ENCODE peak calls at places on chromosomes 13 and 19, in ten cellular contexts. One of them, this sample, is unnamed.

GRCh38 chr19:29873024-29873800 is 61.4 kb downstream of the CCNE1 start:
- DNase-seq in mesendoderm: peak
- DNase-seq in uterus: peak
- DNase-seq in AG20443: peak
- DNase-seq in non-pigmented ciliary epithelial cell: no peak
- DNase-seq in NCI-H1105 treated with DMSO at 0.1 percent for 48 hours: peak
- DNase-seq in activated naive CD4-positive, alpha-beta T cell treated with anti-CD3 and anti-CD28 coated beads, Interleukin-2, amount 50 U/mL, for 16 hours: peak
- DNase-seq in posterior cingulate gyrus: peak
- DNase-seq in ELR: peak
- DNase-seq in COR-L47: no peak
- DNase-seq in this sample: peak

GRCh38 chr19:1104452-1105216 is 840 bp downstream of the GPX4 start:
- DNase-seq in activated naive CD4-positive, alpha-beta T cell treated with anti-CD3 and anti-CD28 coated beads, Interleukin-2, amount 50 U/mL, for 16 hours: peak
- DNase-seq in non-pigmented ciliary epithelial cell: no peak
- DNase-seq in COR-L47: peak
- DNase-seq in mesendoderm: peak
- DNase-seq in ELR: peak
- DNase-seq in NCI-H1105 treated with DMSO at 0.1 percent for 48 hours: peak
- DNase-seq in AG20443: peak
- DNase-seq in posterior cingulate gyrus: peak
- DNase-seq in uterus: peak
- DNase-seq in this sample: peak

GRCh38 chr19:12365372-12366162 is at the start of gene ZNF442:
- DNase-seq in non-pigmented ciliary epithelial cell: peak
- DNase-seq in posterior cingulate gyrus: peak
- DNase-seq in mesendoderm: peak
- DNase-seq in AG20443: peak
- DNase-seq in activated naive CD4-positive, alpha-beta T cell treated with anti-CD3 and anti-CD28 coated beads, Interleukin-2, amount 50 U/mL, for 16 hours: peak
- DNase-seq in ELR: peak
- DNase-seq in COR-L47: peak
- DNase-seq in NCI-H1105 treated with DMSO at 0.1 percent for 48 hours: peak
- DNase-seq in uterus: peak
- DNase-seq in this sample: peak

GRCh38 chr13:44331446-44331845 is 42.2 kb upstream of the SERP2 start:
- DNase-seq in NCI-H1105 treated with DMSO at 0.1 percent for 48 hours: no peak
- DNase-seq in mesendoderm: no peak
- DNase-seq in posterior cingulate gyrus: no peak
- DNase-seq in activated naive CD4-positive, alpha-beta T cell treated with anti-CD3 and anti-CD28 coated beads, Interleukin-2, amount 50 U/mL, for 16 hours: no peak
- DNase-seq in ELR: no peak
- DNase-seq in AG20443: no peak
- DNase-seq in uterus: no peak
- DNase-seq in COR-L47: no peak
- DNase-seq in non-pigmented ciliary epithelial cell: no peak
- DNase-seq in this sample: no peak

GRCh38 chr13:50676602-50677001 is 166.9 kb downstream of the DLEU7 start:
- DNase-seq in activated naive CD4-positive, alpha-beta T cell treated with anti-CD3 and anti-CD28 coated beads, Interleukin-2, amount 50 U/mL, for 16 hours: no peak
- DNase-seq in non-pigmented ciliary epithelial cell: peak
- DNase-seq in AG20443: peak
- DNase-seq in uterus: no peak
- DNase-seq in COR-L47: no peak
- DNase-seq in mesendoderm: peak
- DNase-seq in posterior cingulate gyrus: no peak
- DNase-seq in ELR: peak
- DNase-seq in NCI-H1105 treated with DMSO at 0.1 percent for 48 hours: no peak
- DNase-seq in this sample: peak

GRCh38 chr13:75790198-75790970 is 154.3 kb downstream of the LMO7 start:
- DNase-seq in ELR: no peak
- DNase-seq in activated naive CD4-positive, alpha-beta T cell treated with anti-CD3 and anti-CD28 coated beads, Interleukin-2, amount 50 U/mL, for 16 hours: no peak
- DNase-seq in AG20443: no peak
- DNase-seq in mesendoderm: no peak
- DNase-seq in NCI-H1105 treated with DMSO at 0.1 percent for 48 hours: no peak
- DNase-seq in uterus: no peak
- DNase-seq in COR-L47: no peak
- DNase-seq in non-pigmented ciliary epithelial cell: no peak
- DNase-seq in posterior cingulate gyrus: no peak
- DNase-seq in this sample: no peak

GRCh38 chr19:995051-995827 is 5.0 kb upstream of the GRIN3B start:
- DNase-seq in non-pigmented ciliary epithelial cell: no peak
- DNase-seq in NCI-H1105 treated with DMSO at 0.1 percent for 48 hours: peak
- DNase-seq in posterior cingulate gyrus: no peak
- DNase-seq in uterus: no peak
- DNase-seq in mesendoderm: no peak
- DNase-seq in AG20443: no peak
- DNase-seq in COR-L47: no peak
- DNase-seq in activated naive CD4-positive, alpha-beta T cell treated with anti-CD3 and anti-CD28 coated beads, Interleukin-2, amount 50 U/mL, for 16 hours: no peak
- DNase-seq in ELR: no peak
- DNase-seq in this sample: no peak

GRCh38 chr13:62887046-62887445 is 1471.4 kb upstream of the PCDH20 start:
- DNase-seq in non-pigmented ciliary epithelial cell: no peak
- DNase-seq in COR-L47: no peak
- DNase-seq in NCI-H1105 treated with DMSO at 0.1 percent for 48 hours: no peak
- DNase-seq in uterus: no peak
- DNase-seq in posterior cingulate gyrus: no peak
- DNase-seq in AG20443: no peak
- DNase-seq in mesendoderm: no peak
- DNase-seq in activated naive CD4-positive, alpha-beta T cell treated with anti-CD3 and anti-CD28 coated beads, Interleukin-2, amount 50 U/mL, for 16 hours: no peak
- DNase-seq in ELR: no peak
- DNase-seq in this sample: no peak

GRCh38 chr13:60226507-60226906 is 62.8 kb upstream of the DIAPH3 start:
- DNase-seq in mesendoderm: peak
- DNase-seq in activated naive CD4-positive, alpha-beta T cell treated with anti-CD3 and anti-CD28 coated beads, Interleukin-2, amount 50 U/mL, for 16 hours: no peak
- DNase-seq in AG20443: peak
- DNase-seq in non-pigmented ciliary epithelial cell: no peak
- DNase-seq in NCI-H1105 treated with DMSO at 0.1 percent for 48 hours: no peak
- DNase-seq in posterior cingulate gyrus: no peak
- DNase-seq in uterus: no peak
- DNase-seq in COR-L47: peak
- DNase-seq in ELR: peak
- DNase-seq in this sample: no peak

GRCh38 chr19:35816846-35817245 is 4.2 kb upstream of the PRODH2 start:
- DNase-seq in non-pigmented ciliary epithelial cell: no peak
- DNase-seq in posterior cingulate gyrus: no peak
- DNase-seq in NCI-H1105 treated with DMSO at 0.1 percent for 48 hours: no peak
- DNase-seq in mesendoderm: no peak
- DNase-seq in AG20443: no peak
- DNase-seq in activated naive CD4-positive, alpha-beta T cell treated with anti-CD3 and anti-CD28 coated beads, Interleukin-2, amount 50 U/mL, for 16 hours: no peak
- DNase-seq in uterus: no peak
- DNase-seq in COR-L47: no peak
- DNase-seq in ELR: no peak
- DNase-seq in this sample: no peak

GRCh38 chr13:25689539-25689938 is 317.8 kb downstream of the ATP8A2 start:
- DNase-seq in activated naive CD4-positive, alpha-beta T cell treated with anti-CD3 and anti-CD28 coated beads, Interleukin-2, amount 50 U/mL, for 16 hours: no peak
- DNase-seq in uterus: no peak
- DNase-seq in COR-L47: no peak
- DNase-seq in non-pigmented ciliary epithelial cell: no peak
- DNase-seq in ELR: no peak
- DNase-seq in mesendoderm: no peak
- DNase-seq in posterior cingulate gyrus: no peak
- DNase-seq in NCI-H1105 treated with DMSO at 0.1 percent for 48 hours: no peak
- DNase-seq in AG20443: no peak
- DNase-seq in this sample: no peak

GRCh38 chr13:30744056-30744684 is 8.8 kb downstream of the ALOX5AP start:
- DNase-seq in COR-L47: no peak
- DNase-seq in AG20443: no peak
- DNase-seq in posterior cingulate gyrus: no peak
- DNase-seq in mesendoderm: no peak
- DNase-seq in NCI-H1105 treated with DMSO at 0.1 percent for 48 hours: no peak
- DNase-seq in non-pigmented ciliary epithelial cell: no peak
- DNase-seq in ELR: peak
- DNase-seq in activated naive CD4-positive, alpha-beta T cell treated with anti-CD3 and anti-CD28 coated beads, Interleukin-2, amount 50 U/mL, for 16 hours: peak
- DNase-seq in uterus: peak
- DNase-seq in this sample: peak

GRCh38 chr13:112056739-112057433 is 10.1 kb upstream of the SOX1 start:
- DNase-seq in AG20443: no peak
- DNase-seq in activated naive CD4-positive, alpha-beta T cell treated with anti-CD3 and anti-CD28 coated beads, Interleukin-2, amount 50 U/mL, for 16 hours: no peak
- DNase-seq in posterior cingulate gyrus: no peak
- DNase-seq in uterus: no peak
- DNase-seq in NCI-H1105 treated with DMSO at 0.1 percent for 48 hours: peak
- DNase-seq in COR-L47: no peak
- DNase-seq in mesendoderm: no peak
- DNase-seq in ELR: no peak
- DNase-seq in non-pigmented ciliary epithelial cell: no peak
- DNase-seq in this sample: no peak

GRCh38 chr13:112931028-112931934 is 37.7 kb upstream of the MCF2L start:
- DNase-seq in uterus: no peak
- DNase-seq in ELR: peak
- DNase-seq in AG20443: peak
- DNase-seq in mesendoderm: peak
- DNase-seq in COR-L47: peak
- DNase-seq in NCI-H1105 treated with DMSO at 0.1 percent for 48 hours: peak
- DNase-seq in activated naive CD4-positive, alpha-beta T cell treated with anti-CD3 and anti-CD28 coated beads, Interleukin-2, amount 50 U/mL, for 16 hours: no peak
- DNase-seq in posterior cingulate gyrus: peak
- DNase-seq in non-pigmented ciliary epithelial cell: peak
- DNase-seq in this sample: no peak

GRCh38 chr13:25286308-25286968 is 850 bp downstream of the MTMR6 start:
- DNase-seq in mesendoderm: peak
- DNase-seq in ELR: peak
- DNase-seq in AG20443: peak
- DNase-seq in COR-L47: no peak
- DNase-seq in uterus: no peak
- DNase-seq in posterior cingulate gyrus: peak
- DNase-seq in NCI-H1105 treated with DMSO at 0.1 percent for 48 hours: peak
- DNase-seq in non-pigmented ciliary epithelial cell: no peak
- DNase-seq in activated naive CD4-positive, alpha-beta T cell treated with anti-CD3 and anti-CD28 coated beads, Interleukin-2, amount 50 U/mL, for 16 hours: no peak
- DNase-seq in this sample: peak

GRCh38 chr13:27918041-27918917 is 1.5 kb upstream of the PDX1 start:
- DNase-seq in non-pigmented ciliary epithelial cell: no peak
- DNase-seq in uterus: no peak
- DNase-seq in mesendoderm: no peak
- DNase-seq in posterior cingulate gyrus: no peak
- DNase-seq in COR-L47: no peak
- DNase-seq in activated naive CD4-positive, alpha-beta T cell treated with anti-CD3 and anti-CD28 coated beads, Interleukin-2, amount 50 U/mL, for 16 hours: no peak
- DNase-seq in AG20443: no peak
- DNase-seq in NCI-H1105 treated with DMSO at 0.1 percent for 48 hours: no peak
- DNase-seq in ELR: no peak
- DNase-seq in this sample: no peak

GRCh38 chr13:64339373-64340063 is 2890.6 kb downstream of the PCDH9 start:
- DNase-seq in uterus: no peak
- DNase-seq in mesendoderm: no peak
- DNase-seq in AG20443: no peak
- DNase-seq in COR-L47: no peak
- DNase-seq in ELR: no peak
- DNase-seq in NCI-H1105 treated with DMSO at 0.1 percent for 48 hours: no peak
- DNase-seq in non-pigmented ciliary epithelial cell: no peak
- DNase-seq in posterior cingulate gyrus: no peak
- DNase-seq in activated naive CD4-positive, alpha-beta T cell treated with anti-CD3 and anti-CD28 coated beads, Interleukin-2, amount 50 U/mL, for 16 hours: no peak
- DNase-seq in this sample: no peak

GRCh38 chr13:95624020-95624419 is 20.5 kb downstream of the DZIP1 start:
- DNase-seq in COR-L47: peak
- DNase-seq in non-pigmented ciliary epithelial cell: no peak
- DNase-seq in uterus: peak
- DNase-seq in activated naive CD4-positive, alpha-beta T cell treated with anti-CD3 and anti-CD28 coated beads, Interleukin-2, amount 50 U/mL, for 16 hours: no peak
- DNase-seq in AG20443: peak
- DNase-seq in ELR: peak
- DNase-seq in posterior cingulate gyrus: no peak
- DNase-seq in NCI-H1105 treated with DMSO at 0.1 percent for 48 hours: peak
- DNase-seq in mesendoderm: peak
- DNase-seq in this sample: peak

GRCh38 chr13:33285420-33286124 is at the start of gene STARD13:
- DNase-seq in NCI-H1105 treated with DMSO at 0.1 percent for 48 hours: peak
- DNase-seq in non-pigmented ciliary epithelial cell: peak
- DNase-seq in activated naive CD4-positive, alpha-beta T cell treated with anti-CD3 and anti-CD28 coated beads, Interleukin-2, amount 50 U/mL, for 16 hours: no peak
- DNase-seq in mesendoderm: peak
- DNase-seq in COR-L47: no peak
- DNase-seq in posterior cingulate gyrus: peak
- DNase-seq in ELR: peak
- DNase-seq in uterus: peak
- DNase-seq in AG20443: peak
- DNase-seq in this sample: peak

GRCh38 chr13:85541476-85541875 is 257.7 kb downstream of the SLITRK6 start:
- DNase-seq in ELR: no peak
- DNase-seq in activated naive CD4-positive, alpha-beta T cell treated with anti-CD3 and anti-CD28 coated beads, Interleukin-2, amount 50 U/mL, for 16 hours: no peak
- DNase-seq in AG20443: no peak
- DNase-seq in COR-L47: no peak
- DNase-seq in uterus: no peak
- DNase-seq in mesendoderm: no peak
- DNase-seq in non-pigmented ciliary epithelial cell: no peak
- DNase-seq in posterior cingulate gyrus: no peak
- DNase-seq in NCI-H1105 treated with DMSO at 0.1 percent for 48 hours: no peak
- DNase-seq in this sample: no peak

GRCh38 chr19:2984196-2984490 is 6.8 kb downstream of the TLE6 start:
- DNase-seq in posterior cingulate gyrus: no peak
- DNase-seq in non-pigmented ciliary epithelial cell: no peak
- DNase-seq in AG20443: no peak
- DNase-seq in COR-L47: no peak
- DNase-seq in NCI-H1105 treated with DMSO at 0.1 percent for 48 hours: no peak
- DNase-seq in uterus: no peak
- DNase-seq in activated naive CD4-positive, alpha-beta T cell treated with anti-CD3 and anti-CD28 coated beads, Interleukin-2, amount 50 U/mL, for 16 hours: no peak
- DNase-seq in ELR: no peak
- DNase-seq in mesendoderm: no peak
- DNase-seq in this sample: no peak

GRCh38 chr19:29211562-29212416 is 1.2 kb downstream of the UQCRFS1 start:
- DNase-seq in AG20443: peak
- DNase-seq in non-pigmented ciliary epithelial cell: no peak
- DNase-seq in ELR: peak
- DNase-seq in activated naive CD4-positive, alpha-beta T cell treated with anti-CD3 and anti-CD28 coated beads, Interleukin-2, amount 50 U/mL, for 16 hours: no peak
- DNase-seq in NCI-H1105 treated with DMSO at 0.1 percent for 48 hours: no peak
- DNase-seq in mesendoderm: peak
- DNase-seq in posterior cingulate gyrus: no peak
- DNase-seq in COR-L47: no peak
- DNase-seq in uterus: no peak
- DNase-seq in this sample: no peak

GRCh38 chr19:19745496-19746285 is 12.8 kb upstream of the ZNF14 start:
- DNase-seq in mesendoderm: no peak
- DNase-seq in posterior cingulate gyrus: no peak
- DNase-seq in NCI-H1105 treated with DMSO at 0.1 percent for 48 hours: no peak
- DNase-seq in activated naive CD4-positive, alpha-beta T cell treated with anti-CD3 and anti-CD28 coated beads, Interleukin-2, amount 50 U/mL, for 16 hours: no peak
- DNase-seq in non-pigmented ciliary epithelial cell: no peak
- DNase-seq in uterus: no peak
- DNase-seq in AG20443: peak
- DNase-seq in COR-L47: no peak
- DNase-seq in ELR: no peak
- DNase-seq in this sample: no peak

GRCh38 chr13:98797456-98797855 is 45.0 kb upstream of the SLC15A1 start:
- DNase-seq in posterior cingulate gyrus: no peak
- DNase-seq in COR-L47: no peak
- DNase-seq in uterus: no peak
- DNase-seq in NCI-H1105 treated with DMSO at 0.1 percent for 48 hours: no peak
- DNase-seq in activated naive CD4-positive, alpha-beta T cell treated with anti-CD3 and anti-CD28 coated beads, Interleukin-2, amount 50 U/mL, for 16 hours: no peak
- DNase-seq in mesendoderm: no peak
- DNase-seq in non-pigmented ciliary epithelial cell: no peak
- DNase-seq in ELR: no peak
- DNase-seq in AG20443: no peak
- DNase-seq in this sample: no peak

GRCh38 chr19:51327066-51327985 is 14.6 kb downstream of the VSIG10L start:
- DNase-seq in non-pigmented ciliary epithelial cell: no peak
- DNase-seq in uterus: no peak
- DNase-seq in COR-L47: no peak
- DNase-seq in activated naive CD4-positive, alpha-beta T cell treated with anti-CD3 and anti-CD28 coated beads, Interleukin-2, amount 50 U/mL, for 16 hours: peak
- DNase-seq in NCI-H1105 treated with DMSO at 0.1 percent for 48 hours: no peak
- DNase-seq in ELR: no peak
- DNase-seq in mesendoderm: peak
- DNase-seq in posterior cingulate gyrus: no peak
- DNase-seq in AG20443: peak
- DNase-seq in this sample: peak

GRCh38 chr19:12567951-12568350 is 16.7 kb upstream of the ZNF564 start:
- DNase-seq in mesendoderm: no peak
- DNase-seq in posterior cingulate gyrus: no peak
- DNase-seq in AG20443: no peak
- DNase-seq in ELR: no peak
- DNase-seq in activated naive CD4-positive, alpha-beta T cell treated with anti-CD3 and anti-CD28 coated beads, Interleukin-2, amount 50 U/mL, for 16 hours: no peak
- DNase-seq in NCI-H1105 treated with DMSO at 0.1 percent for 48 hours: no peak
- DNase-seq in COR-L47: no peak
- DNase-seq in uterus: no peak
- DNase-seq in non-pigmented ciliary epithelial cell: no peak
- DNase-seq in this sample: no peak

GRCh38 chr13:28498481-28499115 is 3.7 kb upstream of the FLT1 start:
- DNase-seq in mesendoderm: no peak
- DNase-seq in posterior cingulate gyrus: no peak
- DNase-seq in ELR: no peak
- DNase-seq in uterus: no peak
- DNase-seq in activated naive CD4-positive, alpha-beta T cell treated with anti-CD3 and anti-CD28 coated beads, Interleukin-2, amount 50 U/mL, for 16 hours: no peak
- DNase-seq in non-pigmented ciliary epithelial cell: no peak
- DNase-seq in NCI-H1105 treated with DMSO at 0.1 percent for 48 hours: no peak
- DNase-seq in COR-L47: no peak
- DNase-seq in AG20443: no peak
- DNase-seq in this sample: no peak

GRCh38 chr19:56350416-56351045 is 35.9 kb upstream of the ZSCAN5A start:
- DNase-seq in COR-L47: peak
- DNase-seq in AG20443: peak
- DNase-seq in mesendoderm: peak
- DNase-seq in NCI-H1105 treated with DMSO at 0.1 percent for 48 hours: peak
- DNase-seq in posterior cingulate gyrus: no peak
- DNase-seq in ELR: peak
- DNase-seq in non-pigmented ciliary epithelial cell: no peak
- DNase-seq in uterus: peak
- DNase-seq in activated naive CD4-positive, alpha-beta T cell treated with anti-CD3 and anti-CD28 coated beads, Interleukin-2, amount 50 U/mL, for 16 hours: peak
- DNase-seq in this sample: peak